ENCODE peak calls at places on chromosomes 6 and 20, in nine cellular contexts. F, I, R, N, B, G, Z, C and M are unnamed samples.
A peak's percentile ranks its signal among the peaks of the same experiment; 100 is the strongest.

GRCh38 chr20:62829231-62830230 is 12.7 kb downstream of the COL9A3 start:
- DNase-seq in Z (peak; percentile 14), I (no peak), R (no peak), C (no peak), F (peak; percentile 57), B (no peak), G (no peak), N (peak; percentile 64), M (no peak)

GRCh38 chr6:48099713-48100675 is 11.0 kb downstream of the PTCHD4 start:
- DNase-seq in C (no peak), Z (no peak), R (no peak), B (no peak), G (no peak), I (no peak), N (no peak), F (no peak), M (no peak)

GRCh38 chr20:36218380-36219064 is 17.8 kb upstream of the AAR2 start:
- DNase-seq in C (no peak), R (no peak), B (no peak), N (peak; percentile 32), I (no peak), G (no peak), Z (no peak), F (no peak), M (no peak)

GRCh38 chr6:11460001-11460668 is 77.4 kb upstream of the TMEM170B start:
- DNase-seq in I (no peak), Z (no peak), R (no peak), N (no peak), G (no peak), F (no peak), C (no peak), B (no peak), M (no peak)

GRCh38 chr6:38187285-38187684 is 367.8 kb downstream of the ZFAND3 start:
- DNase-seq in N (peak; percentile 16), R (no peak), G (no peak), F (no peak), C (no peak), B (no peak), I (no peak), Z (no peak), M (no peak)

GRCh38 chr20:11222243-11222642 is 548.4 kb upstream of the JAG1 start:
- DNase-seq in F (no peak), B (no peak), N (no peak), C (no peak), G (no peak), I (no peak), Z (no peak), R (no peak), M (no peak)

GRCh38 chr20:51265366-51265765 is 242.5 kb upstream of the KCNG1 start:
- DNase-seq in B (no peak), Z (no peak), F (no peak), C (no peak), R (no peak), I (no peak), G (no peak), N (no peak), M (no peak)

GRCh38 chr20:46621492-46621891 is 29.8 kb downstream of the SLC13A3 start:
- DNase-seq in B (no peak), G (no peak), N (no peak), I (no peak), Z (no peak), R (no peak), C (no peak), F (no peak), M (no peak)

GRCh38 chr20:41738584-41739193 is 120.5 kb upstream of the CHD6 start:
- DNase-seq in Z (peak; percentile 64), B (peak; percentile 35), G (peak; percentile 58), N (no peak), R (no peak), F (no peak), I (peak; percentile 32), C (peak; percentile 49), M (peak; percentile 62)

DNA sequence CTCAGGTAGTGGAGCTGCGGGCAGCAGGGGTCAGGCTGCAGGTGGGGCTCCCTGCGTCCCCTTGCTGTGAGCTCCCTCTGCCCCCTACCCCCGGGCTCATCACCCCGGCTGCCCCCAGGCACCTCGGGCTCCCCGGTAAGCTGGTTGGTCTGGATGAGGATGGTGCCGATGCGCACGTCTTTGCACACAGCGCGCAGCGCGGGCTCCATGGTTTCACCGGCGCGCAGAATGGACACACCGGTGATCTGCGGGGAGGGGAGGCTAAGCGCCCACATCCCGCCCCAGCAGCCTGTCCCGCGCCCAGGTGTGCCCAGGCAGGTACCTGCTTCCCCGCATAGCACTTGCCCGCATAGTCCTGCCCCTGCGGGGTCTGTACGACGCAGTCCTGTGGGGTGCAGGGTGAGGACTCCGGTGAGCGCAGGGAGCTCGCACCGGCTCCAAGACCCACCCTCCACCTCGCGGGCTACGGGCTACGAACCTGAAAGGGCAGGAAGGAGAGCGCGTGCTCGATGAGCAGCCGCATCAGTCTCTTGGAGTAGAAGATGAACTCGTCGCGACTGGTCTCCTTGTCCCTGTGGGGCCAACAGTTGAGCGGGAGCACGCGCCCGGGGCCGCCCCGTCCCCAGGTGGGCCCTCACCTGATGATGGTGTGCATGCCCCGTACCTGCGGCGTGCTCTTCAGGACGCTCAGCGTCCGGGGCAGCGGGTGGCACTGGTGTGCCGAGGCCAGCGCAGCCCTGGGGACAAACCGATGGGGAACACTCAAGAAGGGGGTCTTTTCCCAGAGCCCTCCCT is 15.5 kb downstream of the UCKL1 start:
- DNase-seq in G (no peak), R (peak; percentile 61), I (no peak), C (no peak), F (peak; percentile 86), B (no peak), Z (no peak), N (peak; percentile 86), M (no peak)
- TF ChIP-seq POLR2AphosphoS5 in G (no peak), R (no peak), I (no peak), C (no peak), F (no peak), B (no peak), Z (no peak), N (peak; percentile 65), M (no peak)

DNA sequence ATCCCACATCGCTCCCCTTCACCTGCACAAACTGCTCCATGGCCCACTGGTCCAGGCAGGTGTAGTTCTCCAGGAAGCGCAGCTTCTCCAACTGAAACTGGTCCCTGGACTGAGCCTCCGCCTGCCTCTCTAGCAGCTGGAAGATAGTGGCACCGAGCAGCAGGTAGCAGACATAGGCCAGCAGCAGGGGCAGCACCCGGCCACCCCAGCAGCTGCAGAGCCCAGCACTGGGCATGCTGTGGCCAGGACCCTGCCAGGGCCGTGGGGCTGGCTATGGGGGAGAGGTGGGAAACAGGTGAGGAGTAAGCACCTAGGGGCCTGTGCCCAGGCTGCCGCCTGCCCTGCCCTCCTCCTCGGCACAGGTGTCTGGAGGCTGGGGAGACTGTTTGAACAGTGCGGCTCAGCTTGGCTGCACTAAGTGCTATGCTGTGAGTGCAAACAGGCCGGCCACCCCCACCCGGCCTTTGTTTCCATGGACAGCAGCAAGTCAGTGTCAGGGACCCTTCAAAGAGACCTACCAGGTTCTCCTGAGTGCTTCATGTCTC is at the start of gene KCNK16:
- DNase-seq in F (peak; percentile 64), C (no peak), R (no peak), I (no peak), B (no peak), N (no peak), G (no peak), Z (no peak), M (no peak)
- H3K4me1 ChIP-seq in F (no peaks in the 10 kb centered on the region), C (no peaks in the 10 kb centered on the region), R (no peaks in the 10 kb centered on the region), I (no peaks in the 10 kb centered on the region), B (no peaks in the 10 kb centered on the region), N (no peaks in the 10 kb centered on the region), G (no peaks in the 10 kb centered on the region), Z (peaks cover 9% of the 10 kb centered on the region), M (no peaks in the 10 kb centered on the region)

DNA sequence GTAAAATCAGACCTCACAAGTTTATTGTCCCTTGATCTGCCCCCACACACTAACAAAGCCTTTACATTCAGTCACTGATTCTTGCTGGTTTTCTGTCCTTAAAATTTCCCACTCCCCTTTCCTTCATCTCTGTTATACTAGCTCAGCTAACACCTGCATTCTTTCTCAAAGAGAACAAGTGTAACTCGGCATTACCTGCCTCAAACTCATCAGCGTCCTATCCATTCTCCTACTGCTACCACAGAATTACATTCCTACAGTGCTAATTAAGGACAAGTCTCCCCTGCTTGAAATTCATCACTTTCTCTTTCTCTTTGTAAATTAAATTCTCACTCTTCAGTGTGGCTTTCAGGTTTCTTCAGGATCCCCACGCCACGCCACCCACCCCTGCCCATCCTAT is 773.2 kb downstream of the FRK start:
- DNase-seq in F (no peak), Z (no peak), B (no peak), R (no peak), G (no peak), C (no peak), I (no peak), N (no peak), M (no peak)
- H3K36me3 ChIP-seq in F (no peaks in the 10 kb centered on the region), Z (no peaks in the 10 kb centered on the region), B (no peaks in the 10 kb centered on the region), R (no peaks in the 10 kb centered on the region), G (no peaks in the 10 kb centered on the region), C (no peaks in the 10 kb centered on the region), I (no peaks in the 10 kb centered on the region), N (no peaks in the 10 kb centered on the region), M (no peaks in the 10 kb centered on the region)

DNA sequence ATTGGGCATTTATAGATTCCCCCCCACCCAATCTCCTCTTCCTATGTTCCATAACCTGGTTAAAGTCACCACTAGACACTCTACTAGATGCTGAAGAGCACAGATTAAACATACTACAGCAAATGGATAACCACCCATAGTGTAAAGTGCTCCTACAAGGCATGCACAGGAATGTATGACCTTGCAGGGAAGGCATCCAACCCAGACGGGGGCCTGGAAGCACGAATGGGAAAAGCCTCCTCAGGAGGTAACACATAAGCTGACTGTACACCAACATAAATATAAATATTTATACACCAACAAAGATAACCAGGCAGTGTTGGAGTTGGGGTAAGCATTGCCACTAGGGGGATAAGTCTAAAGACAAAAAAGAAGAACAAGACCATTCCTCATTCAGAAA is 691.7 kb downstream of the GRIK2 start:
- DNase-seq in B (no peak), N (no peak), C (no peak), F (no peak), R (no peak), I (no peak), G (no peak), Z (no peak), M (no peak)
- TF ChIP-seq POLR2AphosphoS5 in B (no peak), N (no peak), C (no peak), F (no peak), R (no peak), I (no peak), G (no peak), Z (no peak), M (no peak)

GRCh38 chr6:79833806-79834205 is 113.5 kb downstream of the ELOVL4 start:
- DNase-seq in B (no peak), N (no peak), I (no peak), Z (no peak), R (no peak), C (no peak), G (no peak), F (no peak), M (no peak)

GRCh38 chr6:79838851-79839250 is 108.5 kb downstream of the ELOVL4 start:
- DNase-seq in F (no peak), B (no peak), Z (no peak), G (no peak), N (no peak), R (no peak), I (no peak), C (no peak), M (no peak)

GRCh38 chr6:79832723-79833122 is 114.6 kb downstream of the ELOVL4 start:
- DNase-seq in N (no peak), R (no peak), I (no peak), B (no peak), Z (no peak), G (no peak), F (no peak), C (no peak), M (no peak)

GRCh38 chr6:79833264-79833663 is 114.1 kb downstream of the ELOVL4 start:
- DNase-seq in Z (peak; percentile 58), B (no peak), C (no peak), F (no peak), I (no peak), N (no peak), G (no peak), R (no peak), M (no peak)
- H3K4me1 ChIP-seq in Z (peaks cover 14% of the 10 kb centered on the region), B (no peaks in the 10 kb centered on the region), C (no peaks in the 10 kb centered on the region), F (no peaks in the 10 kb centered on the region), I (no peaks in the 10 kb centered on the region), N (no peaks in the 10 kb centered on the region), G (no peaks in the 10 kb centered on the region), R (no peaks in the 10 kb centered on the region), M (no peaks in the 10 kb centered on the region)